ENCODE peak calls at places on chromosomes 4 and X, in four cellular contexts. G is K562, D is HepG2, S is SK-N-SH. A is an unnamed sample.
A peak's percentile ranks its signal among the peaks of the same experiment; 100 is the strongest.

GRCh38 chrX:39688576-39689373 is 409.0 kb downstream of the BCOR start:
- DNase-seq in G (peak; percentile 79), D (peak; percentile 1), S (peak; percentile 89), A (no peak)

GRCh38 chr4:183936574-183937335 is 31.6 kb downstream of the STOX2 start:
- DNase-seq in G (no peak), D (no peak), S (no peak), A (no peak)

GRCh38 chrX:9420513-9420912 is 44.3 kb upstream of the TBL1X start:
- DNase-seq in G (peak; percentile 19), D (no peak), S (no peak), A (no peak)

GRCh38 chr4:87458913-87459312 is 36.5 kb downstream of the NUDT9 start:
- DNase-seq in G (no peak), D (no peak), S (no peak), A (no peak)

GRCh38 chr4:16083217-16084191 is at the start of gene PROM1:
- DNase-seq in G (no peak), D (peak; percentile 3), S (peak; percentile 81), A (peak; percentile 37)

GRCh38 chr4:79049840-79050520 is 110.7 kb upstream of the PAQR3 start:
- DNase-seq in G (no peak), D (no peak), S (peak; percentile 24), A (no peak)

GRCh38 chr4:25535278-25535677 is 120.4 kb upstream of the SLC34A2 start:
- DNase-seq in G (no peak), D (peak; percentile 85), S (no peak), A (no peak)

GRCh38 chr4:8906991-8907595 is 35.5 kb upstream of the HMX1 start:
- DNase-seq in G (no peak), D (no peak), S (peak; percentile 18), A (no peak)

GRCh38 chr4:182278729-182279128 is 35.5 kb downstream of the TENM3 start:
- DNase-seq in G (no peak), D (no peak), S (no peak), A (no peak)

GRCh38 chr4:25702848-25703247 is 47.2 kb downstream of the SLC34A2 start:
- DNase-seq in G (no peak), D (no peak), S (no peak), A (no peak)

GRCh38 chr4:53764761-53765490 is 173.6 kb upstream of the LNX1 start:
- DNase-seq in G (no peak), D (no peak), S (no peak), A (no peak)

GRCh38 chr4:53510316-53510715 is 81.0 kb downstream of the LNX1 start:
- DNase-seq in G (no peak), D (no peak), S (no peak), A (no peak)

GRCh38 chr4:145937990-145938611 is 522 bp downstream of the ZNF827 start:
- DNase-seq in G (no peak), D (no peak), S (peak; percentile 60), A (no peak)

GRCh38 chr4:5827108-5828004 is 65.5 kb downstream of the CRMP1 start:
- DNase-seq in G (no peak), D (no peak), S (no peak), A (no peak)

GRCh38 chr4:69684821-69685220 is 31.8 kb upstream of the UGT2A1 start:
- DNase-seq in G (no peak), D (no peak), S (no peak), A (no peak)

GRCh38 chrX:30577362-30577961 is at the start of gene TASL:
- DNase-seq in G (no peak), D (no peak), S (no peak), A (no peak)

GRCh38 chr4:42277291-42277690 is 120.0 kb upstream of the SHISA3 start:
- DNase-seq in G (no peak), D (no peak), S (no peak), A (no peak)

GRCh38 chrX:131441033-131441432 is 102.8 kb upstream of the OR13H1 start:
- DNase-seq in G (no peak), D (peak; percentile 33), S (no peak), A (no peak)

GRCh38 chr4:62402088-62402806 is 1202.1 kb downstream of the ADGRL3 start:
- DNase-seq in G (no peak), D (no peak), S (no peak), A (no peak)

GRCh38 chr4:86221076-86221475 is 138.8 kb downstream of the MAPK10 start:
- DNase-seq in G (no peak), D (no peak), S (no peak), A (no peak)

GRCh38 chr4:178633263-178633662 is 1191.0 kb upstream of the AGA start:
- DNase-seq in G (no peak), D (no peak), S (no peak), A (peak; percentile 6)

GRCh38 chr4:83516042-83516772 is 19.7 kb upstream of the GPAT3 start:
- DNase-seq in G (no peak), D (no peak), S (no peak), A (no peak)

GRCh38 chrX:148310402-148311200 is 189.8 kb upstream of the AFF2 start:
- DNase-seq in G (no peak), D (no peak), S (no peak), A (no peak)

GRCh38 chr4:188289531-188289930 is 150.3 kb downstream of the TRIML1 start:
- DNase-seq in G (no peak), D (no peak), S (no peak), A (no peak)

GRCh38 chr4:53233396-53233795 is 132.5 kb downstream of the SCFD2 start:
- DNase-seq in G (no peak), D (no peak), S (no peak), A (no peak)

GRCh38 chrX:100673397-100673953 is 29.5 kb downstream of the SRPX2 start:
- DNase-seq in G (no peak), D (no peak), S (no peak), A (no peak)

GRCh38 chr4:10490996-10491395 is 33.8 kb upstream of the ZNF518B start:
- DNase-seq in G (no peak), D (no peak), S (no peak), A (no peak)

GRCh38 chr4:2962614-2963184 is 507 bp downstream of the NOP14 start:
- DNase-seq in G (peak; percentile 73), D (peak; percentile 12), S (no peak), A (peak; percentile 12)
- TF ChIP-seq ELF1 in G (no peak), D (no peak), S (no peak), A (no peak)

GRCh38 chrX:72308566-72309296 is 3.0 kb upstream of the CITED1 start:
- DNase-seq in G (peak; percentile 71), D (peak; percentile 27), S (peak; percentile 92), A (peak; percentile 34)
- TF ChIP-seq ELF1 in G (no peak), D (no peak), S (no peak), A (no peak)

GRCh38 chr4:125191252-125191651 is 123.5 kb upstream of the FAT4 start:
- DNase-seq in G (no peak), D (no peak), S (no peak), A (no peak)
- TF ChIP-seq ELF1 in G (no peak), D (no peak), S (no peak), A (no peak)

GRCh38 chr4:7394184-7394575 is 40.5 kb downstream of the PSAPL1 start:
- DNase-seq in G (no peak), D (no peak), S (no peak), A (no peak)

GRCh38 chr4:7396186-7396585 is 38.5 kb downstream of the PSAPL1 start:
- DNase-seq in G (no peak), D (no peak), S (no peak), A (no peak)

GRCh38 chr4:7395635-7396034 is 39.1 kb downstream of the PSAPL1 start:
- DNase-seq in G (no peak), D (no peak), S (peak; percentile 10), A (no peak)

GRCh38 chr4:7393491-7394183 is 41.1 kb downstream of the PSAPL1 start:
- DNase-seq in G (no peak), D (no peak), S (peak; percentile 3), A (no peak)

GRCh38 chr4:7394681-7395451 is 39.9 kb downstream of the PSAPL1 start:
- DNase-seq in G (no peak), D (no peak), S (peak; percentile 29), A (no peak)
- TF ChIP-seq ELF1 in G (no peak), D (no peak), S (no peak), A (no peak)

GRCh38 chrX:794311-794710 is 163.7 kb downstream of the SHOX start:
- DNase-seq in G (no peak), D (no peak), S (no peak), A (no peak)
- TF ChIP-seq ELF1 in G (no peak), D (no peak), S (no peak), A (no peak)

GRCh38 chrX:149827254-149827653 is 45.5 kb downstream of the MAGEA9 start:
- DNase-seq in G (no peak), D (no peak), S (no peak), A (no peak)
- TF ChIP-seq ELF1 in G (no peak), D (no peak), S (no peak), A (no peak)

DNA sequence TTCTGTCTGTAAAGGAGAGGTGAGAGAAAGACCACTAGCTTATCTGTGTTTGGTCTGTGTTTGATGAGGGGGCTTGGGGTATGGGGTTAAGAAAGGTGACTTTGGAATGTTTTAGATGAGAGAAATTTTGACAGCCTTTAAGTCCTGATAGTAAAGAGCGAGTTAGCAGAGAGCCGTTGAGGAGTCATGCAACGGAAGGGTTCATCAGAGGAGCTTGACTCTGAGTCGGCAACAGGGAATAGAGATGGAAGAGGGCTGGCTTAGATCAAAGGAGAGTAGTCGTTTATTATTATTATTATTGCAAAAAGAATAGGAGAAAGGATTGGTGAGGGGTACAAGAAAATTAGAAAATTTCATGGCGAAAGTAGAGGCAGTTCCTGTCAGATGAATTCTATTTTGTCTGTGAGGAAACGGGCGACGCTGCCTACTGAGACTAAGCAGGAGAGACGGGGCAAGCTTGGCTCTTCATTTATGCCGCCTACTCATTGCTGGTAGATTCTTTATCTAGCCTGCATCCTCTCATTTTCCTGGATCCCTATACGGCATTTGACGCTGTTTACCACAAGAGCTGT is 473 bp upstream of the VAMP7 start:
- DNase-seq in G (peak; percentile 27), D (no peak), S (peak; percentile 23), A (no peak)
- TF ChIP-seq ELF1 in G (no peak), D (no peak), S (no peak), A (no peak)

GRCh38 chr4:7073526-7074390 is 5.9 kb upstream of the GRPEL1 start:
- DNase-seq in G (peak; percentile 78), D (peak; percentile 77), S (peak; percentile 87), A (peak; percentile 65)
- TF ChIP-seq ELF1 in G (no peak), D (no peak), S (no peak), A (no peak)